ENCODE peak calls at places on chromosome X, in five cellular contexts. B, A, P, V and G are unnamed samples.

GRCh38 chrX:119145241-119145653 is 17.6 kb upstream of the KIAA1210 start:
- DNase-seq in B (no peak), A (no peak), P (peak), V (no peak), G (no peak)

GRCh38 chrX:97252111-97252510 is 368.4 kb downstream of the RPA4 start:
- DNase-seq in B (no peak), A (no peak), P (no peak), V (no peak), G (no peak)

GRCh38 chrX:100341111-100341510 is 69.0 kb downstream of the PCDH19 start:
- DNase-seq in B (no peak), A (no peak), P (peak), V (no peak), G (no peak)

GRCh38 chrX:46965125-46965758 is 53.0 kb downstream of the JADE3 start:
- DNase-seq in B (no peak), A (peak), P (peak), V (no peak), G (no peak)

GRCh38 chrX:40424259-40424658 is 156.5 kb upstream of the ATP6AP2 start:
- DNase-seq in B (no peak), A (no peak), P (no peak), V (no peak), G (no peak)

GRCh38 chrX:150200820-150201287 is 162.3 kb upstream of the MAMLD1 start:
- DNase-seq in B (peak), A (peak), P (peak), V (no peak), G (peak)

GRCh38 chrX:148422531-148422930 is 77.9 kb upstream of the AFF2 start:
- DNase-seq in B (no peak), A (no peak), P (peak), V (no peak), G (no peak)

GRCh38 chrX:40558590-40558989 is 22.2 kb upstream of the ATP6AP2 start:
- DNase-seq in B (no peak), A (no peak), P (no peak), V (no peak), G (no peak)